ENCODE peak calls at places on chromosome 15, in seven cellular contexts. One of them, this sample, is unnamed.

GRCh38 chr15:81612631-81613030 is 238.6 kb upstream of the TMC3 start:
- DNase-seq in cardiac fibroblast: no peak
- DNase-seq in stomach: no peak
- DNase-seq in tibial artery: no peak
- DNase-seq in NCI-H1092 treated with DMSO at 0.1 percent for 48 hours: no peak
- DNase-seq in neural crest cell: no peak
- DNase-seq in AG08396: no peak
- DNase-seq in this sample: no peak

GRCh38 chr15:74158855-74159650 is 14.5 kb upstream of the ISLR start:
- DNase-seq in cardiac fibroblast: no peak
- DNase-seq in stomach: no peak
- DNase-seq in tibial artery: no peak
- DNase-seq in NCI-H1092 treated with DMSO at 0.1 percent for 48 hours: no peak
- DNase-seq in neural crest cell: no peak
- DNase-seq in AG08396: no peak
- DNase-seq in this sample: no peak

GRCh38 chr15:65079580-65079979 is 3.0 kb downstream of the KBTBD13 start:
- DNase-seq in cardiac fibroblast: no peak
- DNase-seq in stomach: no peak
- DNase-seq in tibial artery: no peak
- DNase-seq in NCI-H1092 treated with DMSO at 0.1 percent for 48 hours: no peak
- DNase-seq in neural crest cell: no peak
- DNase-seq in AG08396: no peak
- DNase-seq in this sample: no peak

GRCh38 chr15:63354771-63355650 is 26.6 kb downstream of the CA12 start:
- DNase-seq in cardiac fibroblast: no peak
- DNase-seq in stomach: no peak
- DNase-seq in tibial artery: no peak
- DNase-seq in NCI-H1092 treated with DMSO at 0.1 percent for 48 hours: no peak
- DNase-seq in neural crest cell: no peak
- DNase-seq in AG08396: no peak
- DNase-seq in this sample: no peak

GRCh38 chr15:80744826-80745225 is 34.3 kb upstream of the CEMIP start:
- DNase-seq in cardiac fibroblast: peak; percentile 37
- DNase-seq in stomach: no peak
- DNase-seq in tibial artery: no peak
- DNase-seq in NCI-H1092 treated with DMSO at 0.1 percent for 48 hours: no peak
- DNase-seq in neural crest cell: no peak
- DNase-seq in AG08396: peak; percentile 35
- DNase-seq in this sample: no peak

GRCh38 chr15:76185716-76186115 is 125.6 kb downstream of the ETFA start:
- DNase-seq in cardiac fibroblast: peak; percentile 74
- DNase-seq in stomach: peak; percentile 49
- DNase-seq in tibial artery: no peak
- DNase-seq in NCI-H1092 treated with DMSO at 0.1 percent for 48 hours: peak; percentile 19
- DNase-seq in neural crest cell: peak; percentile 11
- DNase-seq in AG08396: peak; percentile 70
- DNase-seq in this sample: no peak

GRCh38 chr15:39770748-39771689 is 11.6 kb downstream of the FSIP1 start:
- DNase-seq in cardiac fibroblast: peak; percentile 59
- DNase-seq in stomach: no peak
- DNase-seq in tibial artery: no peak
- DNase-seq in NCI-H1092 treated with DMSO at 0.1 percent for 48 hours: no peak
- DNase-seq in neural crest cell: no peak
- DNase-seq in AG08396: peak; percentile 63
- DNase-seq in this sample: no peak

GRCh38 chr15:69439623-69440022 is 13.0 kb upstream of the RPLP1 start:
- DNase-seq in cardiac fibroblast: no peak
- DNase-seq in stomach: no peak
- DNase-seq in tibial artery: no peak
- DNase-seq in NCI-H1092 treated with DMSO at 0.1 percent for 48 hours: no peak
- DNase-seq in neural crest cell: no peak
- DNase-seq in AG08396: no peak
- DNase-seq in this sample: no peak

GRCh38 chr15:25600751-25601150 is 161.9 kb upstream of the UBE3A start:
- DNase-seq in cardiac fibroblast: no peak
- DNase-seq in stomach: no peak
- DNase-seq in tibial artery: no peak
- DNase-seq in NCI-H1092 treated with DMSO at 0.1 percent for 48 hours: no peak
- DNase-seq in neural crest cell: no peak
- DNase-seq in AG08396: no peak
- DNase-seq in this sample: no peak

GRCh38 chr15:55289011-55289572 is 521 bp downstream of the RAB27A start:
- DNase-seq in cardiac fibroblast: peak; percentile 59
- DNase-seq in stomach: peak; percentile 47
- DNase-seq in tibial artery: peak; percentile 69
- DNase-seq in NCI-H1092 treated with DMSO at 0.1 percent for 48 hours: no peak
- DNase-seq in neural crest cell: no peak
- DNase-seq in AG08396: peak; percentile 64
- DNase-seq in this sample: no peak

GRCh38 chr15:101523560-101523940 is 34.0 kb upstream of the PCSK6 start:
- DNase-seq in cardiac fibroblast: no peak
- DNase-seq in stomach: no peak
- DNase-seq in tibial artery: no peak
- DNase-seq in NCI-H1092 treated with DMSO at 0.1 percent for 48 hours: no peak
- DNase-seq in neural crest cell: no peak
- DNase-seq in AG08396: no peak
- DNase-seq in this sample: no peak

GRCh38 chr15:31357148-31357547 is 30.5 kb downstream of the KLF13 start:
- DNase-seq in cardiac fibroblast: no peak
- DNase-seq in stomach: no peak
- DNase-seq in tibial artery: no peak
- DNase-seq in NCI-H1092 treated with DMSO at 0.1 percent for 48 hours: no peak
- DNase-seq in neural crest cell: no peak
- DNase-seq in AG08396: no peak
- DNase-seq in this sample: no peak

GRCh38 chr15:99485153-99485947 is 80.4 kb upstream of the MEF2A start:
- DNase-seq in cardiac fibroblast: no peak
- DNase-seq in stomach: no peak
- DNase-seq in tibial artery: peak; percentile 62
- DNase-seq in NCI-H1092 treated with DMSO at 0.1 percent for 48 hours: no peak
- DNase-seq in neural crest cell: no peak
- DNase-seq in AG08396: no peak
- DNase-seq in this sample: no peak

GRCh38 chr15:93223803-93224202 is 134.8 kb upstream of the RGMA start:
- DNase-seq in cardiac fibroblast: no peak
- DNase-seq in stomach: no peak
- DNase-seq in tibial artery: no peak
- DNase-seq in NCI-H1092 treated with DMSO at 0.1 percent for 48 hours: no peak
- DNase-seq in neural crest cell: no peak
- DNase-seq in AG08396: no peak
- DNase-seq in this sample: no peak

GRCh38 chr15:90620379-90621134 is 90.8 kb downstream of the CRTC3 start:
- DNase-seq in cardiac fibroblast: no peak
- DNase-seq in stomach: no peak
- DNase-seq in tibial artery: no peak
- DNase-seq in NCI-H1092 treated with DMSO at 0.1 percent for 48 hours: no peak
- DNase-seq in neural crest cell: no peak
- DNase-seq in AG08396: no peak
- DNase-seq in this sample: no peak

GRCh38 chr15:80743189-80743833 is 35.9 kb upstream of the CEMIP start:
- DNase-seq in cardiac fibroblast: no peak
- DNase-seq in stomach: peak; percentile 50
- DNase-seq in tibial artery: no peak
- DNase-seq in NCI-H1092 treated with DMSO at 0.1 percent for 48 hours: no peak
- DNase-seq in neural crest cell: no peak
- DNase-seq in AG08396: no peak
- DNase-seq in this sample: no peak

GRCh38 chr15:59388670-59389069 is 16.0 kb upstream of the MYO1E start:
- DNase-seq in cardiac fibroblast: peak; percentile 72
- DNase-seq in stomach: no peak
- DNase-seq in tibial artery: no peak
- DNase-seq in NCI-H1092 treated with DMSO at 0.1 percent for 48 hours: no peak
- DNase-seq in neural crest cell: no peak
- DNase-seq in AG08396: peak; percentile 47
- DNase-seq in this sample: no peak

GRCh38 chr15:40048155-40048792 is 9.3 kb upstream of the SRP14 start:
- DNase-seq in cardiac fibroblast: no peak
- DNase-seq in stomach: peak; percentile 39
- DNase-seq in tibial artery: peak; percentile 60
- DNase-seq in NCI-H1092 treated with DMSO at 0.1 percent for 48 hours: no peak
- DNase-seq in neural crest cell: no peak
- DNase-seq in AG08396: no peak
- DNase-seq in this sample: no peak

GRCh38 chr15:80251505-80252280 is at the start of gene CTXND1:
- DNase-seq in cardiac fibroblast: no peak
- DNase-seq in stomach: no peak
- DNase-seq in tibial artery: no peak
- DNase-seq in NCI-H1092 treated with DMSO at 0.1 percent for 48 hours: no peak
- DNase-seq in neural crest cell: peak; percentile 42
- DNase-seq in AG08396: peak; percentile 39
- DNase-seq in this sample: no peak

GRCh38 chr15:42065478-42065877 is 28.9 kb downstream of the PLA2G4D start:
- DNase-seq in cardiac fibroblast: no peak
- DNase-seq in stomach: no peak
- DNase-seq in tibial artery: peak; percentile 27
- DNase-seq in NCI-H1092 treated with DMSO at 0.1 percent for 48 hours: no peak
- DNase-seq in neural crest cell: no peak
- DNase-seq in AG08396: no peak
- DNase-seq in this sample: no peak

GRCh38 chr15:69648775-69649735 is 196.4 kb downstream of the RPLP1 start:
- DNase-seq in cardiac fibroblast: no peak
- DNase-seq in stomach: no peak
- DNase-seq in tibial artery: no peak
- DNase-seq in NCI-H1092 treated with DMSO at 0.1 percent for 48 hours: no peak
- DNase-seq in neural crest cell: no peak
- DNase-seq in AG08396: no peak
- DNase-seq in this sample: no peak

GRCh38 chr15:100602822-100603393 is 519 bp downstream of the ASB7 start:
- DNase-seq in cardiac fibroblast: peak; percentile 26
- DNase-seq in stomach: no peak
- DNase-seq in tibial artery: no peak
- DNase-seq in NCI-H1092 treated with DMSO at 0.1 percent for 48 hours: no peak
- DNase-seq in neural crest cell: no peak
- DNase-seq in AG08396: no peak
- DNase-seq in this sample: no peak